ENCODE peak calls at places on chromosomes 11 and 22, in nine cellular contexts. Q is mesothelial cell of epicardium; R is nephron progenitor cell; D is K562; M is HTR-8/SVneo; H is NCI-H2081; S is activated CD4-positive, CD25-positive, alpha-beta regulatory T cell; X is HT-29; E is non-pigmented ciliary epithelial cell. L is an unnamed sample.

GRCh38 chr11:93543292-93543977 is at the start of gene SMCO4:
- DNase-seq in D (peak), E (no peak), H (peak), Q (peak), M (peak), R (peak), X (peak), S (peak), L (peak)

GRCh38 chr22:19331474-19331873 is 40.0 kb upstream of the CLTCL1 start:
- DNase-seq in X (no peak), S (no peak), M (no peak), E (no peak), Q (no peak), D (no peak), H (no peak), R (no peak), L (no peak)

GRCh38 chr11:13367115-13367514 is 89.5 kb downstream of the BMAL1 start:
- DNase-seq in Q (no peak), D (no peak), E (no peak), M (no peak), H (no peak), X (no peak), R (no peak), S (no peak), L (no peak)

GRCh38 chr11:113505541-113506375 is 30.6 kb upstream of the DRD2 start:
- DNase-seq in X (peak), Q (no peak), H (no peak), D (no peak), E (peak), R (no peak), M (no peak), S (no peak), L (no peak)

GRCh38 chr22:45262931-45263789 is 21.6 kb upstream of the UPK3A start:
- DNase-seq in Q (no peak), D (no peak), S (no peak), R (no peak), H (peak), M (no peak), X (no peak), E (no peak), L (no peak)

GRCh38 chr11:34651551-34651950 is 30.7 kb downstream of the EHF start:
- DNase-seq in X (no peak), S (no peak), D (peak), Q (no peak), H (no peak), M (no peak), R (no peak), E (no peak), L (no peak)

GRCh38 chr22:33116846-33117547 is 58.8 kb upstream of the SYN3 start:
- DNase-seq in Q (no peak), M (no peak), S (no peak), X (peak), H (no peak), R (no peak), D (no peak), E (no peak), L (peak)

GRCh38 chr11:12864316-12865156 is 144.6 kb upstream of the RASSF10 start:
- DNase-seq in X (peak), Q (no peak), H (peak), D (peak), R (no peak), M (peak), S (no peak), E (peak), L (no peak)

GRCh38 chr11:114147389-114148382 is 88.2 kb downstream of the ZBTB16 start:
- DNase-seq in S (no peak), X (no peak), M (no peak), R (no peak), E (no peak), D (peak), Q (no peak), H (no peak), L (no peak)

GRCh38 chr11:31641477-31642062 is 132.0 kb downstream of the ELP4 start:
- DNase-seq in S (no peak), E (no peak), M (peak), D (peak), Q (peak), X (peak), R (peak), H (peak), L (peak)

GRCh38 chr22:32476286-32476685 is 1.7 kb downstream of the FBXO7 start:
- DNase-seq in R (no peak), X (peak), H (no peak), Q (no peak), M (no peak), D (no peak), E (no peak), S (no peak), L (no peak)

GRCh38 chr11:72812968-72813739 is 1.1 kb upstream of the ATG16L2 start:
- DNase-seq in S (peak), Q (no peak), M (peak), D (peak), R (peak), H (peak), E (no peak), X (peak), L (peak)

GRCh38 chr22:23075525-23076216 is 5.4 kb downstream of the GNAZ start:
- DNase-seq in X (no peak), E (no peak), D (no peak), Q (no peak), R (no peak), S (no peak), M (no peak), H (no peak), L (peak)

GRCh38 chr22:46763051-46763705 is 728 bp downstream of the TBC1D22A start:
- DNase-seq in E (no peak), R (no peak), Q (no peak), S (no peak), H (no peak), X (no peak), M (no peak), D (peak), L (peak)

GRCh38 chr11:16690061-16690460 is 48.4 kb upstream of the C11orf58 start:
- DNase-seq in X (no peak), H (no peak), D (no peak), Q (no peak), S (no peak), R (no peak), E (no peak), M (no peak), L (no peak)

GRCh38 chr11:38006466-38006865 is 1408.4 kb upstream of the RAG2 start:
- DNase-seq in H (no peak), E (no peak), Q (no peak), X (no peak), M (no peak), S (no peak), D (no peak), R (no peak), L (no peak)

GRCh38 chr11:44936527-44936926 is 14.2 kb downstream of the TP53I11 start:
- DNase-seq in X (peak), R (peak), Q (peak), H (peak), E (peak), S (peak), D (peak), M (no peak), L (peak)

GRCh38 chr11:118080296-118080695 is 3.4 kb downstream of the TMPRSS4 start:
- DNase-seq in E (no peak), R (no peak), D (no peak), S (no peak), M (no peak), H (no peak), Q (no peak), X (no peak), L (no peak)

GRCh38 chr22:37157516-37158289 is 8.0 kb upstream of the IL2RB start:
- DNase-seq in M (no peak), S (no peak), R (no peak), H (no peak), Q (no peak), E (no peak), X (no peak), D (no peak), L (peak)

GRCh38 chr11:36012410-36012809 is 68.5 kb downstream of the LDLRAD3 start:
- DNase-seq in R (no peak), D (no peak), X (no peak), Q (no peak), S (no peak), M (peak), E (no peak), H (no peak), L (no peak)

GRCh38 chr11:131809203-131809948 is 439.0 kb downstream of the NTM start:
- DNase-seq in E (no peak), Q (no peak), H (no peak), S (no peak), X (no peak), M (no peak), D (no peak), R (no peak), L (no peak)

GRCh38 chr22:45777046-45777851 is 105.6 kb downstream of the ATXN10 start:
- DNase-seq in X (peak), H (peak), M (no peak), Q (no peak), S (no peak), D (no peak), E (peak), R (no peak), L (no peak)

GRCh38 chr22:27151407-27151806 is 494.0 kb downstream of the MIAT start:
- DNase-seq in R (no peak), E (no peak), Q (no peak), H (no peak), D (no peak), X (no peak), M (no peak), S (no peak), L (no peak)

GRCh38 chr22:37639070-37639760 is at the start of gene SH3BP1:
- DNase-seq in X (peak), Q (peak), S (peak), D (peak), R (peak), E (no peak), H (peak), M (peak), L (peak)

GRCh38 chr11:58958500-58958899 is 19.2 kb downstream of the GLYATL1 start:
- DNase-seq in H (no peak), D (peak), M (no peak), X (peak), E (no peak), R (peak), Q (no peak), S (no peak), L (no peak)

GRCh38 chr11:36672815-36673450 is 74.9 kb upstream of the RAG2 start:
- DNase-seq in R (no peak), M (peak), S (no peak), Q (no peak), D (peak), H (peak), E (peak), X (peak), L (peak)

GRCh38 chr11:115166826-115167225 is 337.4 kb downstream of the CADM1 start:
- DNase-seq in E (no peak), H (no peak), R (no peak), M (no peak), Q (no peak), D (no peak), X (no peak), S (no peak), L (no peak)

GRCh38 chr11:76075699-76076098 is 130.6 kb downstream of the WNT11 start:
- DNase-seq in E (no peak), M (no peak), X (no peak), Q (no peak), D (no peak), R (no peak), H (no peak), S (no peak), L (no peak)

GRCh38 chr22:23216331-23217170 is 36.2 kb downstream of the BCR start:
- DNase-seq in R (no peak), H (no peak), E (no peak), S (no peak), Q (no peak), X (no peak), M (no peak), D (no peak), L (no peak)

GRCh38 chr11:44813401-44813800 is 86.6 kb downstream of the TSPAN18 start:
- DNase-seq in Q (no peak), M (no peak), R (no peak), X (no peak), S (no peak), H (no peak), D (no peak), E (no peak), L (no peak)

GRCh38 chr22:41181349-41182241 is 23.5 kb upstream of the L3MBTL2 start:
- DNase-seq in M (peak), Q (no peak), X (peak), D (no peak), E (peak), S (no peak), R (no peak), H (peak), L (peak)

GRCh38 chr11:27196040-27196897 is 155.7 kb downstream of the BBOX1 start:
- DNase-seq in H (no peak), X (no peak), Q (no peak), M (no peak), R (no peak), D (no peak), S (no peak), E (no peak), L (no peak)

GRCh38 chr11:41377709-41378394 is 81.6 kb downstream of the LRRC4C start:
- DNase-seq in S (no peak), D (no peak), Q (no peak), X (peak), E (no peak), H (no peak), M (no peak), R (no peak), L (no peak)

GRCh38 chr22:41910599-41911291 is 4.1 kb downstream of the SHISA8 start:
- DNase-seq in X (no peak), H (no peak), S (no peak), Q (no peak), M (no peak), E (no peak), R (peak), D (no peak), L (no peak)

GRCh38 chr22:19059481-19060278 is 62.5 kb downstream of the DGCR2 start:
- DNase-seq in H (no peak), E (no peak), M (no peak), X (no peak), Q (no peak), S (no peak), R (no peak), D (no peak), L (no peak)